ENCODE peak calls at places on chromosome 3, in eight cellular contexts. One of them, this sample, is unnamed.

GRCh38 chr3:176663819-176664218 is 533.5 kb downstream of the TBL1XR1 start:
- DNase-seq in ACHN: peak
- DNase-seq in amniotic stem cell: peak
- DNase-seq in fibroblast of mammary gland: peak
- DNase-seq in adrenal gland: no peak
- DNase-seq in MV-4-11: peak
- DNase-seq in lower lobe of right lung: no peak
- DNase-seq in hippocampal formation: no peak
- DNase-seq in this sample: peak

GRCh38 chr3:42118762-42119361 is 27.7 kb downstream of the TRAK1 start:
- DNase-seq in fibroblast of mammary gland: peak
- DNase-seq in MV-4-11: no peak
- DNase-seq in ACHN: peak
- DNase-seq in adrenal gland: no peak
- DNase-seq in lower lobe of right lung: no peak
- DNase-seq in amniotic stem cell: no peak
- DNase-seq in hippocampal formation: peak
- DNase-seq in this sample: peak

GRCh38 chr3:4633078-4634004 is 140.2 kb downstream of the ITPR1 start:
- DNase-seq in adrenal gland: no peak
- DNase-seq in ACHN: peak
- DNase-seq in fibroblast of mammary gland: peak
- DNase-seq in hippocampal formation: no peak
- DNase-seq in amniotic stem cell: peak
- DNase-seq in lower lobe of right lung: no peak
- DNase-seq in MV-4-11: peak
- DNase-seq in this sample: peak

GRCh38 chr3:94117729-94118128 is 54.9 kb downstream of the NSUN3 start:
- DNase-seq in fibroblast of mammary gland: no peak
- DNase-seq in lower lobe of right lung: no peak
- DNase-seq in hippocampal formation: no peak
- DNase-seq in amniotic stem cell: no peak
- DNase-seq in adrenal gland: no peak
- DNase-seq in MV-4-11: peak
- DNase-seq in ACHN: no peak
- DNase-seq in this sample: no peak

GRCh38 chr3:169454823-169455222 is 208.7 kb downstream of the MECOM start:
- DNase-seq in adrenal gland: no peak
- DNase-seq in MV-4-11: no peak
- DNase-seq in lower lobe of right lung: no peak
- DNase-seq in ACHN: no peak
- DNase-seq in hippocampal formation: no peak
- DNase-seq in amniotic stem cell: no peak
- DNase-seq in fibroblast of mammary gland: peak
- DNase-seq in this sample: no peak

GRCh38 chr3:13452490-13453335 is 27.4 kb upstream of the HDAC11 start:
- DNase-seq in ACHN: peak
- DNase-seq in amniotic stem cell: peak
- DNase-seq in MV-4-11: peak
- DNase-seq in fibroblast of mammary gland: peak
- DNase-seq in adrenal gland: peak
- DNase-seq in hippocampal formation: peak
- DNase-seq in lower lobe of right lung: no peak
- DNase-seq in this sample: peak

GRCh38 chr3:33035596-33035995 is 61.4 kb downstream of the GLB1 start:
- DNase-seq in adrenal gland: no peak
- DNase-seq in MV-4-11: no peak
- DNase-seq in fibroblast of mammary gland: peak
- DNase-seq in ACHN: peak
- DNase-seq in hippocampal formation: no peak
- DNase-seq in amniotic stem cell: no peak
- DNase-seq in lower lobe of right lung: no peak
- DNase-seq in this sample: no peak

GRCh38 chr3:81419196-81419595 is 342.2 kb downstream of the GBE1 start:
- DNase-seq in adrenal gland: no peak
- DNase-seq in hippocampal formation: no peak
- DNase-seq in fibroblast of mammary gland: peak
- DNase-seq in lower lobe of right lung: no peak
- DNase-seq in amniotic stem cell: no peak
- DNase-seq in MV-4-11: no peak
- DNase-seq in ACHN: peak
- DNase-seq in this sample: peak

This sample was measured in HepG2.